ENCODE peak calls at places on chromosomes 16 and 17, in seven cellular contexts. F, L, M, Z, V, K and Y are unnamed samples.

GRCh38 chr17:82338858-82339633 is 5.5 kb upstream of the SECTM1 start:
- DNase-seq in F (no peak), L (no peak), M (peak), Z (no peak), V (no peak), K (peak), Y (peak)

GRCh38 chr16:7090628-7091115 is 242.0 kb upstream of the RBFOX1 start:
- DNase-seq in F (no peak), L (no peak), M (no peak), Z (no peak), V (no peak), K (no peak), Y (no peak)

GRCh38 chr16:10578474-10579316 is 1.7 kb downstream of the EMP2 start:
- DNase-seq in F (no peak), L (no peak), M (no peak), Z (no peak), V (no peak), K (no peak), Y (no peak)

GRCh38 chr16:81429045-81429521 is 15.5 kb upstream of the CMIP start:
- DNase-seq in F (no peak), L (peak), M (peak), Z (no peak), V (no peak), K (no peak), Y (peak)

GRCh38 chr16:76947694-76948093 is 243.3 kb upstream of the MON1B start:
- DNase-seq in F (no peak), L (no peak), M (no peak), Z (peak), V (no peak), K (peak), Y (no peak)

GRCh38 chr17:951388-952132 is 28.0 kb downstream of the NXN start:
- DNase-seq in F (no peak), L (peak), M (peak), Z (no peak), V (no peak), K (peak), Y (peak)

GRCh38 chr17:41464682-41465081 is 2.5 kb downstream of the KRT32 start:
- DNase-seq in F (peak), L (no peak), M (peak), Z (no peak), V (no peak), K (peak), Y (no peak)

GRCh38 chr17:82871056-82871775 is 31.4 kb upstream of the ZNF750 start:
- DNase-seq in F (no peak), L (no peak), M (no peak), Z (no peak), V (no peak), K (no peak), Y (peak)

GRCh38 chr17:17235212-17236174 is 1.5 kb downstream of the FLCN start:
- DNase-seq in F (no peak), L (peak), M (peak), Z (peak), V (no peak), K (peak), Y (peak)

GRCh38 chr17:44863254-44863918 is 15.7 kb downstream of the HIGD1B start:
- DNase-seq in F (no peak), L (no peak), M (no peak), Z (no peak), V (no peak), K (no peak), Y (peak)

GRCh38 chr16:25841776-25842175 is 150.0 kb downstream of the HS3ST4 start:
- DNase-seq in F (no peak), L (no peak), M (no peak), Z (no peak), V (no peak), K (no peak), Y (no peak)